ENCODE peak calls at places on chromosomes 6 and 20, in five cellular contexts. Y is fibroblast of mammary gland; N is stimulated activated CD4-positive, alpha-beta T cell treated with anti-CD3 and anti-CD28 coated beads, Interleukin-4, amount 100 ng/mL, for 48 hours; J is substantia nigra; W is activated CD4-positive, alpha-beta T cell treated with anti-CD3 and anti-CD28 coated beads, Interleukin-2, amount 50 U/mL, for 24 hours. I is an unnamed sample.

GRCh38 chr6:31901415-31901952 is 402 bp downstream of the ZBTB12 start:
- DNase-seq in Y (peak; percentile 40), N (peak; percentile 53), J (peak; percentile 42), W (peak; percentile 62), I (no peak)

GRCh38 chr6:34598725-34599124 is 42.6 kb upstream of the SPDEF start:
- DNase-seq in Y (no peak), N (no peak), J (no peak), W (no peak), I (no peak)

GRCh38 chr6:12075067-12075563 is 63.0 kb downstream of the HIVEP1 start:
- DNase-seq in Y (peak; percentile 21), N (no peak), J (no peak), W (no peak), I (no peak)

GRCh38 chr6:107154131-107154906 is 39.0 kb upstream of the BEND3 start:
- DNase-seq in Y (no peak), N (no peak), J (no peak), W (no peak), I (no peak)

GRCh38 chr6:95923518-95923917 is 92.3 kb upstream of the FUT9 start:
- DNase-seq in Y (peak; percentile 0), N (no peak), J (no peak), W (no peak), I (no peak)

GRCh38 chr20:8657664-8658063 is 411.2 kb upstream of the PLCB4 start:
- DNase-seq in Y (no peak), N (no peak), J (no peak), W (no peak), I (no peak)

GRCh38 chr20:45853484-45853883 is 3.7 kb downstream of the ACOT8 start:
- DNase-seq in Y (no peak), N (no peak), J (no peak), W (no peak), I (no peak)

GRCh38 chr6:166174031-166174430 is 6.4 kb upstream of the TBXT start:
- DNase-seq in Y (no peak), N (no peak), J (no peak), W (no peak), I (no peak)

GRCh38 chr6:3918474-3918873 is 69.3 kb downstream of the FAM50B start:
- DNase-seq in Y (no peak), N (no peak), J (no peak), W (no peak), I (no peak)

I was measured in CMK.